ENCODE peak calls at places on chromosomes 3 and 15, in ten cellular contexts. One of them, this sample, is unnamed.

GRCh38 chr3:101133638-101134037 is 140.4 kb upstream of the ABI3BP start:
- DNase-seq in RWPE1: no peak
- DNase-seq in endothelial cell of umbilical vein: no peak
- DNase-seq in upper lobe of right lung: no peak
- DNase-seq in caudate nucleus: no peak
- DNase-seq in uterus: no peak
- DNase-seq in stomach: no peak
- DNase-seq in lung: no peak
- DNase-seq in SK-N-MC: no peak
- DNase-seq in CD8-positive, alpha-beta memory T cell: no peak
- DNase-seq in this sample: no peak

GRCh38 chr15:84839714-84840113 is 22.6 kb downstream of the ALPK3 start:
- DNase-seq in upper lobe of right lung: no peak
- DNase-seq in lung: no peak
- DNase-seq in caudate nucleus: no peak
- DNase-seq in endothelial cell of umbilical vein: no peak
- DNase-seq in SK-N-MC: no peak
- DNase-seq in RWPE1: no peak
- DNase-seq in stomach: no peak
- DNase-seq in uterus: no peak
- DNase-seq in CD8-positive, alpha-beta memory T cell: no peak
- DNase-seq in this sample: no peak

GRCh38 chr3:141796436-141797166 is 33.4 kb downstream of the GRK7 start:
- DNase-seq in upper lobe of right lung: no peak
- DNase-seq in endothelial cell of umbilical vein: peak
- DNase-seq in caudate nucleus: no peak
- DNase-seq in CD8-positive, alpha-beta memory T cell: peak
- DNase-seq in RWPE1: no peak
- DNase-seq in uterus: no peak
- DNase-seq in stomach: no peak
- DNase-seq in SK-N-MC: no peak
- DNase-seq in lung: no peak
- DNase-seq in this sample: no peak

GRCh38 chr15:47959617-47960398 is 161.0 kb upstream of the SLC24A5 start:
- DNase-seq in CD8-positive, alpha-beta memory T cell: no peak
- DNase-seq in uterus: no peak
- DNase-seq in caudate nucleus: no peak
- DNase-seq in endothelial cell of umbilical vein: no peak
- DNase-seq in SK-N-MC: no peak
- DNase-seq in stomach: no peak
- DNase-seq in lung: no peak
- DNase-seq in upper lobe of right lung: no peak
- DNase-seq in RWPE1: peak
- DNase-seq in this sample: no peak

GRCh38 chr15:44084728-44085127 is 110.3 kb downstream of the FRMD5 start:
- DNase-seq in lung: no peak
- DNase-seq in uterus: no peak
- DNase-seq in RWPE1: no peak
- DNase-seq in stomach: no peak
- DNase-seq in caudate nucleus: no peak
- DNase-seq in upper lobe of right lung: no peak
- DNase-seq in endothelial cell of umbilical vein: no peak
- DNase-seq in SK-N-MC: no peak
- DNase-seq in CD8-positive, alpha-beta memory T cell: no peak
- DNase-seq in this sample: no peak

GRCh38 chr15:81108427-81108826 is 25.6 kb upstream of the CFAP161 start:
- DNase-seq in upper lobe of right lung: no peak
- DNase-seq in stomach: no peak
- DNase-seq in SK-N-MC: no peak
- DNase-seq in RWPE1: no peak
- DNase-seq in caudate nucleus: no peak
- DNase-seq in endothelial cell of umbilical vein: peak
- DNase-seq in uterus: no peak
- DNase-seq in lung: no peak
- DNase-seq in CD8-positive, alpha-beta memory T cell: no peak
- DNase-seq in this sample: no peak

GRCh38 chr15:25422021-25422420 is 16.8 kb downstream of the UBE3A start:
- DNase-seq in uterus: no peak
- DNase-seq in RWPE1: no peak
- DNase-seq in SK-N-MC: no peak
- DNase-seq in endothelial cell of umbilical vein: peak
- DNase-seq in stomach: no peak
- DNase-seq in caudate nucleus: no peak
- DNase-seq in upper lobe of right lung: no peak
- DNase-seq in CD8-positive, alpha-beta memory T cell: no peak
- DNase-seq in lung: no peak
- DNase-seq in this sample: no peak

GRCh38 chr3:121914081-121914998 is 20.1 kb downstream of the SLC15A2 start:
- DNase-seq in lung: no peak
- DNase-seq in CD8-positive, alpha-beta memory T cell: no peak
- DNase-seq in uterus: no peak
- DNase-seq in stomach: no peak
- DNase-seq in upper lobe of right lung: no peak
- DNase-seq in SK-N-MC: no peak
- DNase-seq in RWPE1: no peak
- DNase-seq in caudate nucleus: no peak
- DNase-seq in endothelial cell of umbilical vein: no peak
- DNase-seq in this sample: no peak

GRCh38 chr3:12990781-12991480 is 82.3 kb downstream of the IQSEC1 start:
- DNase-seq in caudate nucleus: no peak
- DNase-seq in endothelial cell of umbilical vein: no peak
- DNase-seq in SK-N-MC: no peak
- DNase-seq in lung: no peak
- DNase-seq in RWPE1: no peak
- DNase-seq in upper lobe of right lung: no peak
- DNase-seq in CD8-positive, alpha-beta memory T cell: no peak
- DNase-seq in stomach: no peak
- DNase-seq in uterus: no peak
- DNase-seq in this sample: no peak

GRCh38 chr15:99741835-99742234 is 8.6 kb upstream of the LYSMD4 start:
- DNase-seq in SK-N-MC: no peak
- DNase-seq in CD8-positive, alpha-beta memory T cell: no peak
- DNase-seq in uterus: no peak
- DNase-seq in lung: no peak
- DNase-seq in upper lobe of right lung: no peak
- DNase-seq in RWPE1: no peak
- DNase-seq in stomach: no peak
- DNase-seq in endothelial cell of umbilical vein: no peak
- DNase-seq in caudate nucleus: no peak
- DNase-seq in this sample: no peak

GRCh38 chr3:117589454-117589853 is 879.9 kb downstream of the TUSC7 start:
- DNase-seq in CD8-positive, alpha-beta memory T cell: no peak
- DNase-seq in stomach: no peak
- DNase-seq in upper lobe of right lung: no peak
- DNase-seq in caudate nucleus: peak
- DNase-seq in SK-N-MC: no peak
- DNase-seq in uterus: no peak
- DNase-seq in lung: no peak
- DNase-seq in endothelial cell of umbilical vein: no peak
- DNase-seq in RWPE1: no peak
- DNase-seq in this sample: no peak

GRCh38 chr3:17054944-17055343 is 170.2 kb downstream of the PLCL2 start:
- DNase-seq in SK-N-MC: no peak
- DNase-seq in CD8-positive, alpha-beta memory T cell: no peak
- DNase-seq in uterus: no peak
- DNase-seq in caudate nucleus: no peak
- DNase-seq in lung: no peak
- DNase-seq in endothelial cell of umbilical vein: no peak
- DNase-seq in stomach: no peak
- DNase-seq in RWPE1: no peak
- DNase-seq in upper lobe of right lung: no peak
- DNase-seq in this sample: no peak

GRCh38 chr3:136186330-136186729 is 9.8 kb downstream of the MSL2 start:
- DNase-seq in caudate nucleus: no peak
- DNase-seq in SK-N-MC: no peak
- DNase-seq in endothelial cell of umbilical vein: no peak
- DNase-seq in upper lobe of right lung: no peak
- DNase-seq in lung: no peak
- DNase-seq in CD8-positive, alpha-beta memory T cell: peak
- DNase-seq in stomach: peak
- DNase-seq in RWPE1: no peak
- DNase-seq in uterus: no peak
- DNase-seq in this sample: no peak

GRCh38 chr3:634511-634910 is 437.9 kb downstream of the CHL1 start:
- DNase-seq in CD8-positive, alpha-beta memory T cell: no peak
- DNase-seq in RWPE1: no peak
- DNase-seq in stomach: no peak
- DNase-seq in uterus: no peak
- DNase-seq in upper lobe of right lung: no peak
- DNase-seq in lung: no peak
- DNase-seq in SK-N-MC: no peak
- DNase-seq in endothelial cell of umbilical vein: no peak
- DNase-seq in caudate nucleus: no peak
- DNase-seq in this sample: no peak

GRCh38 chr3:113825090-113825489 is 13.5 kb upstream of the GRAMD1C start:
- DNase-seq in uterus: no peak
- DNase-seq in caudate nucleus: no peak
- DNase-seq in SK-N-MC: no peak
- DNase-seq in CD8-positive, alpha-beta memory T cell: no peak
- DNase-seq in RWPE1: no peak
- DNase-seq in endothelial cell of umbilical vein: peak
- DNase-seq in upper lobe of right lung: no peak
- DNase-seq in lung: no peak
- DNase-seq in stomach: no peak
- DNase-seq in this sample: no peak

DNA sequence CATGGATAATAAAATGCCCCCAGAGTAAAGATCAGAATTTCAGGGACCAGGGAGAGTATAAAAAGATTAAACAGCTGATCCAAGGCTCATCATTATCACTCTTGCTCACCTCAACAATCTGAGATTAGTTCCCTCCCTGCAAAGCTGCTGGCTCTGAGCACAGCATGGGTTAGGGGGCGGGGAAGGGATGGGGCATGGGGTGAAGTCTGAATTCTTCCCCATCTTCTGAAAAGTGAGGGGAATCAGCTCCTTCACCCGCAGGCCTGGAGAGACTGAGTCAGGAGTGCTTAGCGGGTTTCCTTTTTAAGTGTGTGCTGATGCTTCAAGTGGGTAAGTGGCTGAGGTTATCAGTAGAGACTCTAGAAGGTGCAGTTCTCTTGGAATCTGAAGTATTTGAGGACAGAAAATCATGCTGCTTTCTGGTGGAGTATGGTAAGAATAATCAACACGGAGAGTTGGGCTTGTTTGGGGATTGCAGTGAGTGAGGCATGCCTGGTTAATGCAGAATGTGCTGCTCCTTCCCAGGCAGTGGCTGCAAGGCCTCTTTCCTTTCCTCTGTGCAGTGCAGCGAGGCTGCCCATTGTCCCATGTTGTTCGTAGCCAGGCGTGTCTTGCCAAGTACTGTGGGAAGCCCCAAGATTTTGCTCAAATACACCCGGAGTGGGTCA is 59.2 kb upstream of the TRAK1 start:
- DNase-seq in RWPE1: no peak
- DNase-seq in stomach: no peak
- DNase-seq in caudate nucleus: peak
- DNase-seq in CD8-positive, alpha-beta memory T cell: no peak
- DNase-seq in lung: peak
- DNase-seq in upper lobe of right lung: no peak
- DNase-seq in SK-N-MC: no peak
- DNase-seq in uterus: no peak
- DNase-seq in endothelial cell of umbilical vein: peak
- DNase-seq in this sample: no peak
- H3K27ac ChIP-seq in RWPE1: peak
- H3K27ac ChIP-seq in stomach: peak
- H3K27ac ChIP-seq in caudate nucleus: peak
- H3K27ac ChIP-seq in CD8-positive, alpha-beta memory T cell: no peak
- H3K27ac ChIP-seq in lung: peak
- H3K27ac ChIP-seq in upper lobe of right lung: peak
- H3K27ac ChIP-seq in SK-N-MC: peak
- H3K27ac ChIP-seq in uterus: peak
- H3K27ac ChIP-seq in endothelial cell of umbilical vein: no peak
- H3K27ac ChIP-seq in this sample: peak

DNA sequence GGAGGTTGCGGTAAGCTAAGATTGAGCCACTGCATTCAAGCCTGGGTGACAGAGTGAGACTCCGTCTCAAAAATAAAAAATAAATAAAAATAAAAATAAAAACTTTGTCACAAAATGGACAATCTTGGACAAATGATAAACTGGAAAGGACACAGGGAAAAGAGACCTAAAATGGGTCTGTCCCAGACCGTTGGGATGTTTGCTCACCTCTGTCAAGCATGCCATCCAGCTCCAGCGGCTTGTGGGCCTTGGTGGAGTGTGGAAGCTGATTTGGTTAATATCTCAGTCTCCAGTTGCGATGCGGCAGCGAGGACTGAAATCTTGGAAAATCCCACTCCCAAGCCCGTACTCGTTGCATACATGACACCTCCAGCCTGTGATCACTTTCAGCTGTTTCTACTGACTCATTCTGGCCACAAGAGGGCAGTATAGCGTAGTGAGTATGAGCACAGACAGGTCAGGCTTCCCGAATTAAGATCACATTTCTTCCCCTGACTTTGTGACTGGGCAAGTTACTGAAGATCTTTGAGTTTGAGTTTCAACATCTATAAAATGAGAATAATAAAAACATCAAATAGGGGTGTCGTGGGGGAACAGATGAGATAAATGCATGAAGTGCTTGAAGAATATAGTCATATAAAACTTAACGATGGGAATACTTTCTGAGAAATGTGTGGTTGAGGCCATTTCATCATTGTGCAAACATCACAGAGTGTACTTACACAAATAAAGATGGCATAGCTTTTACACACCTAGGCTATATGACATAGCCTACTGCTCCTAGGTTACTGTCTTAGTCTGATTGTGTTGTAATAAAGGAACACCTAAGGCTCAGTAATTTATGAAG is 19.6 kb upstream of the MOBP start:
- DNase-seq in lung: peak
- DNase-seq in SK-N-MC: no peak
- DNase-seq in upper lobe of right lung: no peak
- DNase-seq in endothelial cell of umbilical vein: peak
- DNase-seq in stomach: peak
- DNase-seq in uterus: peak
- DNase-seq in CD8-positive, alpha-beta memory T cell: peak
- DNase-seq in caudate nucleus: peak
- DNase-seq in RWPE1: peak
- DNase-seq in this sample: peak
- H3K27ac ChIP-seq in lung: no peak
- H3K27ac ChIP-seq in SK-N-MC: no peak
- H3K27ac ChIP-seq in upper lobe of right lung: no peak
- H3K27ac ChIP-seq in endothelial cell of umbilical vein: no peak
- H3K27ac ChIP-seq in stomach: no peak
- H3K27ac ChIP-seq in uterus: peak
- H3K27ac ChIP-seq in CD8-positive, alpha-beta memory T cell: no peak
- H3K27ac ChIP-seq in caudate nucleus: peak
- H3K27ac ChIP-seq in RWPE1: no peak
- H3K27ac ChIP-seq in this sample: no peak

GRCh38 chr15:74611341-74611740 is 4.3 kb upstream of the CLK3 start:
- DNase-seq in upper lobe of right lung: no peak
- DNase-seq in CD8-positive, alpha-beta memory T cell: no peak
- DNase-seq in caudate nucleus: no peak
- DNase-seq in endothelial cell of umbilical vein: no peak
- DNase-seq in stomach: no peak
- DNase-seq in lung: no peak
- DNase-seq in uterus: no peak
- DNase-seq in SK-N-MC: no peak
- DNase-seq in RWPE1: no peak
- DNase-seq in this sample: no peak
- H3K27ac ChIP-seq in upper lobe of right lung: no peak
- H3K27ac ChIP-seq in CD8-positive, alpha-beta memory T cell: no peak
- H3K27ac ChIP-seq in caudate nucleus: no peak
- H3K27ac ChIP-seq in endothelial cell of umbilical vein: no peak
- H3K27ac ChIP-seq in stomach: no peak
- H3K27ac ChIP-seq in lung: no peak
- H3K27ac ChIP-seq in uterus: no peak
- H3K27ac ChIP-seq in SK-N-MC: no peak
- H3K27ac ChIP-seq in RWPE1: peak
- H3K27ac ChIP-seq in this sample: no peak

GRCh38 chr3:45676248-45677044 is 12.8 kb upstream of the SACM1L start:
- DNase-seq in CD8-positive, alpha-beta memory T cell: no peak
- DNase-seq in RWPE1: no peak
- DNase-seq in endothelial cell of umbilical vein: no peak
- DNase-seq in lung: no peak
- DNase-seq in caudate nucleus: no peak
- DNase-seq in upper lobe of right lung: no peak
- DNase-seq in SK-N-MC: no peak
- DNase-seq in uterus: no peak
- DNase-seq in stomach: no peak
- DNase-seq in this sample: no peak
- H3K27ac ChIP-seq in CD8-positive, alpha-beta memory T cell: no peak
- H3K27ac ChIP-seq in RWPE1: peak
- H3K27ac ChIP-seq in endothelial cell of umbilical vein: peak
- H3K27ac ChIP-seq in lung: peak
- H3K27ac ChIP-seq in caudate nucleus: peak
- H3K27ac ChIP-seq in upper lobe of right lung: peak
- H3K27ac ChIP-seq in SK-N-MC: peak
- H3K27ac ChIP-seq in uterus: peak
- H3K27ac ChIP-seq in stomach: peak
- H3K27ac ChIP-seq in this sample: peak

This sample was measured in epithelial cell of prostate.